ENCODE peak calls at places on chromosomes 6 and 20, in nine cellular contexts. B, F, I, Y, P, N, E, O and Z are unnamed samples.

GRCh38 chr6:37024665-37025337 is 19.3 kb downstream of the FGD2 start:
- DNase-seq in N (no peak), P (no peak), E (no peak), I (no peak), F (no peak), Y (no peak), B (peak; percentile 14), O (no peak), Z (no peak)

GRCh38 chr6:144395014-144395413 is 109.9 kb downstream of the UTRN start:
- DNase-seq in B (peak; percentile 29), F (no peak), N (no peak), E (no peak), I (no peak), O (no peak), Y (no peak), P (no peak), Z (no peak)

GRCh38 chr6:78505178-78505577 is 362.2 kb upstream of the IRAK1BP1 start:
- DNase-seq in N (no peak), B (no peak), P (no peak), E (no peak), Y (no peak), F (no peak), O (no peak), I (no peak), Z (no peak)

GRCh38 chr6:45438849-45439406 is 61.2 kb upstream of the SUPT3H start:
- DNase-seq in F (no peak), N (no peak), O (no peak), E (peak; percentile 76), I (peak; percentile 71), P (peak; percentile 91), Y (no peak), B (peak; percentile 93), Z (no peak)

GRCh38 chr6:36029464-36029863 is 1.9 kb downstream of the MAPK14 start:
- DNase-seq in F (no peak), E (peak; percentile 48), Y (no peak), B (peak; percentile 85), I (no peak), N (no peak), P (peak; percentile 32), O (peak; percentile 67), Z (no peak)

GRCh38 chr20:25548613-25549086 is 36.7 kb downstream of the NINL start:
- DNase-seq in F (no peak), N (no peak), E (no peak), B (no peak), O (no peak), Y (no peak), I (no peak), P (no peak), Z (no peak)

GRCh38 chr6:148968636-148969270 is 221.9 kb downstream of the UST start:
- DNase-seq in F (no peak), P (peak; percentile 49), B (peak; percentile 70), I (no peak), O (no peak), N (no peak), Y (no peak), E (no peak), Z (no peak)

GRCh38 chr6:100620085-100620484 is 155.4 kb upstream of the SIM1 start:
- DNase-seq in I (peak; percentile 45), O (peak; percentile 61), E (peak; percentile 65), F (no peak), N (no peak), P (peak; percentile 53), B (peak; percentile 94), Y (no peak), Z (no peak)

GRCh38 chr20:50546729-50547314 is 36.6 kb downstream of the PTPN1 start:
- DNase-seq in E (no peak), N (no peak), Y (no peak), B (no peak), F (no peak), O (no peak), I (no peak), P (no peak), Z (no peak)

GRCh38 chr20:17638835-17639407 is 43.1 kb downstream of the RRBP1 start:
- DNase-seq in Y (no peak), E (no peak), I (no peak), O (no peak), F (no peak), B (no peak), P (no peak), N (no peak), Z (no peak)

GRCh38 chr6:39938773-39939381 is 4.6 kb upstream of the MOCS1 start:
- DNase-seq in N (no peak), P (no peak), E (no peak), Y (no peak), I (no peak), O (no peak), B (no peak), F (no peak), Z (no peak)

GRCh38 chr6:28542440-28543293 is 17.0 kb downstream of the GPX5 start:
- DNase-seq in Y (peak; percentile 46), I (no peak), F (no peak), B (peak; percentile 91), N (no peak), O (peak; percentile 55), E (peak; percentile 51), P (peak; percentile 42), Z (peak; percentile 84)

GRCh38 chr6:57316581-57317059 is 810 bp upstream of the PRIM2 start:
- DNase-seq in I (peak; percentile 59), F (peak; percentile 80), B (peak; percentile 92), E (peak; percentile 85), N (peak; percentile 32), Y (peak; percentile 69), P (peak; percentile 90), O (peak; percentile 75), Z (peak; percentile 75)

DNA sequence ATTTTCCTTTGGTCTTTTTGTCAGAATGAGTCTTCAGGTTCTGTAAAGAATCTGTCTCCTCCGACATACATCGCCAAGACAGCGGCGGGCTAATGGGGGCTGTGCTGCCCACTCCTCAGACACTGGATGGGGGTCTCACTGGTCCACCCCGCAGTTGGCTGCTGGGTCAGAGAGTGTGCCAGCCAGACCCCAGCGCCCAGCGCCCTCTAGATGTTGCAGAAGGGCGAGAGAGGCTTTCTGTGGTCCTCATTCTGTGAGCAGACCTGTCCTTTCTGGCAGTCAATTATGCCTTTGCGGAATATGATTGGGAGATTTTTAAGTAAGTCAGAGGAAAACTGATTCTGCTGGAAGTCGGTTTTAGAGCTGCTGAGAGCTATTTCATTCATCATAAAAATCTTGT is 7.8 kb upstream of the CCR6 start:
- DNase-seq in P (no peak), B (no peak), E (no peak), O (no peak), F (no peak), Y (no peak), N (no peak), I (no peak), Z (no peak)
- TF ChIP-seq CTCF in P (no peak), B (no peak), E (no peak), O (no peak), F (no peak), Y (no peak), N (no peak), I (no peak), Z (no peak)

GRCh38 chr20:62374431-62375152 is 7.5 kb upstream of the LAMA5 start:
- DNase-seq in P (no peak), F (no peak), B (peak; percentile 34), I (no peak), O (no peak), Y (no peak), N (no peak), E (no peak), Z (no peak)

GRCh38 chr20:62377064-62377461 is 9.8 kb upstream of the RPS21 start:
- DNase-seq in B (no peak), O (no peak), N (no peak), P (no peak), Y (no peak), E (no peak), F (no peak), I (no peak), Z (no peak)

GRCh38 chr20:62376112-62377063 is 9.3 kb upstream of the LAMA5 start:
- DNase-seq in F (peak; percentile 52), E (no peak), Y (peak; percentile 64), O (no peak), B (peak; percentile 32), I (no peak), P (no peak), N (no peak), Z (no peak)

GRCh38 chr20:62378215-62378614 is 8.7 kb upstream of the RPS21 start:
- DNase-seq in O (no peak), E (no peak), Y (no peak), F (no peak), I (no peak), N (no peak), P (no peak), B (no peak), Z (no peak)

GRCh38 chr20:62377615-62378085 is 9.3 kb upstream of the RPS21 start:
- DNase-seq in I (no peak), B (no peak), O (no peak), F (no peak), P (no peak), E (no peak), Y (no peak), N (no peak), Z (no peak)
- H3K4me3 ChIP-seq in I (no peak overlapping the region), B (no peak overlapping the region), O (no peak overlapping the region), F (no peak overlapping the region), P (no peak overlapping the region), E (no peak overlapping the region), Y (no peak overlapping the region), N (no peak overlapping the region), Z (no peak overlapping the region)

DNA sequence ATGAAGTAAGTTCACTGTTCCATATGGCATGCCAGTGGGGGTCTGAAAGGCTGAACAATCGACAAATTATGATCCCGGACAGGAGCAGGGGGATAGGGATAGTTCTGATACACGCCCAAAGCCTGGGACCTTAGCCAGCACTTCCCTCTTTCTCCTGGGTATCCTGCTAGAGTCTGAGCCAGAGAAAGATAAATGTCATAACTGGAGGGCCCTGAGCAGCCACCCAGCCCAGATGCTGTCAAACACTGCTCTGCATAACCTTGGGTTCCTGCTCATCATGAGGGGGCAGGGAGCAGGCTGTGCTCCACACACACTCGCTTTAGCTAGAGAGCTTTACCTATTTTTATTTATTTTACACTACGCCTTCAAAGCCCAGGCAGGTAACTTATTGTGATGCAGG is 12.2 kb downstream of the EDEM2 start:
- DNase-seq in O (no peak), N (no peak), F (peak; percentile 19), E (no peak), Y (peak; percentile 33), I (no peak), P (no peak), B (no peak), Z (no peak)
- TF ChIP-seq CTCF in O (no peak), N (no peak), F (no peak), E (no peak), Y (no peak), I (no peak), P (no peak), B (no peak), Z (no peak)

DNA sequence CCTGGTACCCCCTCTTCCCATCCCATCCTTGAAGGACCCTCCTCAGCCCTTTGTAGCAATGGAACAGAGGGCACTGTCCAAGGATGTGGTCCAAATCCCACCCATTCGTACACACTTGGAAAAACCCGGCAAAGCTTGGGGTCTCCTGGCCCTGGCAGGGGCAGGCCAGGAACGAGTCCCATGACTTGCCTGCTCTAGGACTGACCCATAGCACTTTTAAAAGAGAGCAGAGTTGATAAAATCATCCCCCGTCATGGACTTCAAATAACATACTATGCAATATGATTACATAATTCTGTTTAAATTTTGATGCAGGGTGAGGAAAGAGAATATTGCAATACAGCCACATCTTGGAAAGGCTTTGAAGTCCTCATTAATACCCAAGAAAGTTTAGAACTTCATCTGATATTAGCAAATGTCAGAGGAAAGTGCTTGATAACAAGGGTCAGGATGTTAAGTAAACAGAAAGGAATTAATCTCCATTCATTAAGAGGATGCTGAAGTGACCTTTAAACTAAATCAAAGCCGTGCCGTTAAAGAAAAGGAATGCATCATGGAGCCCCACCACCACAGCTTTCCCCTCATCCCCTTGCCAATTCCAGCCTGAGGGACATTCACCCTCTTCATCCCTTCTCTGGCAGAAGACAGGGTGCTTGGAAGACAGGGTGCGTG is 60.7 kb upstream of the NXT1 start:
- DNase-seq in I (no peak), E (no peak), P (no peak), O (no peak), N (no peak), B (no peak), Y (no peak), F (no peak), Z (no peak)
- H3K4me3 ChIP-seq in I (no peak overlapping the region), E (no peak overlapping the region), P (no peak overlapping the region), O (no peak overlapping the region), N (no peak overlapping the region), B (no peak overlapping the region), Y (no peak overlapping the region), F (no peak overlapping the region), Z (no peak overlapping the region)